ENCODE peak calls at places on chromosomes 4 and X, in ten cellular contexts. Y is GM12892, A is OCI-LY7, W is ovary, J is GM12878, H is endodermal cell, T is substantia nigra, L is esophagus squamous epithelium, G is posterior cingulate gyrus, N is NCI-H510A treated with DMSO at 0.1 percent for 48 hours. E is an unnamed sample.

GRCh38 chrX:14235004-14235403 is 205.3 kb upstream of the GEMIN8 start:
- DNase-seq in Y (no peak), A (no peak), W (no peak), J (no peak), H (peak), T (no peak), L (no peak), G (no peak), N (no peak), E (no peak)

GRCh38 chrX:72169008-72169728 is 12.4 kb upstream of the PIN4 start:
- DNase-seq in Y (no peak), A (no peak), W (no peak), J (no peak), H (no peak), T (no peak), L (no peak), G (no peak), N (no peak), E (no peak)

GRCh38 chrX:154429708-154430107 is 1.2 kb downstream of the ATP6AP1 start:
- DNase-seq in Y (no peak), A (no peak), W (no peak), J (no peak), H (no peak), T (no peak), L (no peak), G (no peak), N (no peak), E (no peak)

GRCh38 chr4:185282968-185283367 is 73.6 kb downstream of the SNX25 start:
- DNase-seq in Y (no peak), A (no peak), W (no peak), J (no peak), H (peak), T (no peak), L (no peak), G (no peak), N (no peak), E (no peak)

GRCh38 chrX:154714925-154715324 is 36.0 kb downstream of the GAB3 start:
- DNase-seq in Y (no peak), A (peak), W (peak), J (no peak), H (peak), T (no peak), L (no peak), G (peak), N (peak), E (peak)

GRCh38 chr4:143587703-143588102 is 74.2 kb downstream of the SMARCA5 start:
- DNase-seq in Y (no peak), A (no peak), W (no peak), J (no peak), H (no peak), T (no peak), L (no peak), G (no peak), N (no peak), E (no peak)

GRCh38 chrX:41435708-41436107 is 11.4 kb upstream of the NYX start:
- DNase-seq in Y (no peak), A (no peak), W (no peak), J (no peak), H (no peak), T (no peak), L (no peak), G (no peak), N (no peak), E (no peak)

GRCh38 chr4:101102114-101102752 is 245.1 kb downstream of the PPP3CA start:
- DNase-seq in Y (no peak), A (no peak), W (peak), J (no peak), H (no peak), T (no peak), L (no peak), G (peak), N (peak), E (peak)

GRCh38 chr4:140719693-140720092 is 36.5 kb downstream of the TBC1D9 start:
- DNase-seq in Y (no peak), A (peak), W (no peak), J (no peak), H (no peak), T (no peak), L (no peak), G (no peak), N (no peak), E (no peak)

GRCh38 chr4:2068198-2068470 is 9.0 kb downstream of the NAT8L start:
- DNase-seq in Y (no peak), A (no peak), W (no peak), J (no peak), H (no peak), T (no peak), L (no peak), G (no peak), N (no peak), E (no peak)

GRCh38 chr4:5635826-5636196 is 72.5 kb downstream of the EVC2 start:
- DNase-seq in Y (no peak), A (no peak), W (no peak), J (no peak), H (no peak), T (no peak), L (no peak), G (no peak), N (no peak), E (no peak)

E was measured in hippocampal formation.